ENCODE peak calls at places on chromosomes 2 and 18, in seven cellular contexts. I is testis, N is MM.1S, T is cardiac muscle cell, C is AG04450, U is left ventricle myocardium inferior, R is keratinocyte. Y is an unnamed sample.

GRCh38 chr2:217066510-217067270 is 206.8 kb upstream of the TNP1 start:
- DNase-seq in T (no peak), I (no peak), C (no peak), R (no peak), N (no peak), U (no peak), Y (no peak)

GRCh38 chr18:53261241-53261640 is 921.2 kb downstream of the DCC start:
- DNase-seq in R (no peak), U (no peak), C (no peak), T (no peak), N (no peak), I (no peak), Y (no peak)

GRCh38 chr2:147096671-147097070 is 748.2 kb upstream of the ACVR2A start:
- DNase-seq in N (no peak), T (peak; percentile 26), R (no peak), U (no peak), I (no peak), C (no peak), Y (no peak)

GRCh38 chr2:177538323-177538722 is 145.8 kb downstream of the AGPS start:
- DNase-seq in N (no peak), U (no peak), I (no peak), T (no peak), C (no peak), R (no peak), Y (no peak)

GRCh38 chr2:129771606-129772598 is 207.6 kb upstream of the RAB6C start:
- DNase-seq in N (no peak), I (no peak), C (no peak), R (no peak), T (no peak), U (no peak), Y (no peak)

GRCh38 chr2:55268288-55268906 is 634 bp downstream of the MTIF2 start:
- DNase-seq in U (no peak), T (no peak), R (no peak), C (no peak), I (no peak), N (peak; percentile 28), Y (no peak)

GRCh38 chr2:127618551-127618950 is 27.4 kb upstream of the GPR17 start:
- DNase-seq in N (no peak), I (no peak), U (no peak), C (no peak), R (no peak), T (no peak), Y (no peak)

GRCh38 chr18:55079481-55080350 is 120.5 kb upstream of the CCDC68 start:
- DNase-seq in I (no peak), U (no peak), T (no peak), R (no peak), N (no peak), C (no peak), Y (no peak)

GRCh38 chr2:33111002-33111446 is 164.3 kb downstream of the LTBP1 start:
- DNase-seq in I (no peak), U (no peak), T (peak; percentile 80), N (no peak), C (no peak), R (no peak), Y (no peak)

GRCh38 chr2:3605013-3605961 is 10.4 kb downstream of the COLEC11 start:
- DNase-seq in R (no peak), I (peak; percentile 67), C (no peak), U (no peak), N (no peak), T (no peak), Y (no peak)

GRCh38 chr2:167963899-167964649 is 283.3 kb downstream of the STK39 start:
- DNase-seq in T (no peak), R (no peak), I (no peak), U (no peak), N (no peak), C (no peak), Y (no peak)

GRCh38 chr2:167962436-167963226 is 284.8 kb downstream of the STK39 start:
- DNase-seq in U (no peak), R (no peak), N (no peak), C (no peak), T (no peak), I (no peak), Y (no peak)

GRCh38 chr2:167966367-167966766 is 281.0 kb downstream of the STK39 start:
- DNase-seq in N (no peak), I (no peak), T (no peak), R (no peak), C (no peak), U (no peak), Y (no peak)

GRCh38 chr2:167965907-167966306 is 281.5 kb downstream of the STK39 start:
- DNase-seq in U (no peak), C (no peak), I (no peak), R (no peak), T (no peak), N (no peak), Y (no peak)

GRCh38 chr2:167964650-167965404 is 282.6 kb downstream of the STK39 start:
- DNase-seq in I (no peak), U (no peak), T (peak; percentile 25), C (no peak), N (no peak), R (no peak), Y (no peak)
- TF ChIP-seq CTCF in I (no peak), U (peak; percentile 42), T (peak; percentile 33), C (peak; percentile 41), N (peak; percentile 40), R (no peak), Y (peak; percentile 24)

GRCh38 chr2:44936715-44937687 is 4.5 kb upstream of the SIX3 start:
- DNase-seq in R (no peak), U (no peak), C (no peak), I (no peak), T (no peak), N (no peak), Y (peak; percentile 35)
- H3K4me3 ChIP-seq in R (no peak overlapping the region), U (peak overlapping the region; percentile 56), C (no peak overlapping the region), I (no peak overlapping the region), T (no peak overlapping the region), N (no peak overlapping the region), Y (no peak overlapping the region)

GRCh38 chr2:241833101-241833937 is 24.3 kb downstream of the NEU4 start:
- DNase-seq in T (peak; percentile 83), R (no peak), I (peak; percentile 17), C (peak; percentile 15), N (no peak), U (no peak), Y (no peak)
- H3K9me3 ChIP-seq in T (no peaks in the 10 kb centered on the region), R (no peaks in the 10 kb centered on the region), I (no peaks in the 10 kb centered on the region), C (peaks cover 6% of the 10 kb centered on the region), N (no peaks in the 10 kb centered on the region), U (no peaks in the 10 kb centered on the region), Y (no peaks in the 10 kb centered on the region)

DNA sequence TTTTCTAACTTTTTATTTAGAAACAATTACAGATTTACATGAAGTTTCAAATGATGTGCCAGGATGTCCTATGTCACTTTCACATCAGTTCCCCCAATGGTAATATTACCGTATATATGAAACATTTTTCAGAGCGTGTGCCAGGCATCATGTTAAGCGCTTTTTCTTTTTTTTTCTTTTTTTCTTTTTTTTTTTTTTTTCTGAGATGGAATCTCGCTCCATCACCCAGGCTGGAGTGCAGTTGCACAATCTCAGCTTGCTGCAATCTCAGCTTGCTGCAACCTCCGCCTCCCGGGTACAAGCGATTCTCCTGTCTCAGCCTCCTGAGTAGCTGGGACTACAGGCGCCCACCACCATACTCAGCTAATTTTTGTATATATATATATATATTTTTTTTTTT is 5.6 kb upstream of the PPP4R1 start:
- DNase-seq in N (no peak), C (no peak), U (no peak), T (peak; percentile 66), I (no peak), R (no peak), Y (no peak)
- TF ChIP-seq CTCF in N (no peak), C (no peak), U (no peak), T (no peak), I (no peak), R (no peak), Y (no peak)

GRCh38 chr18:26230497-26230896 is 4.3 kb downstream of the TAF4B start:
- DNase-seq in C (no peak), U (no peak), I (no peak), N (no peak), R (no peak), T (no peak), Y (no peak)
- H3K4me3 ChIP-seq in C (no peak overlapping the region), U (no peak overlapping the region), I (no peak overlapping the region), N (no peak overlapping the region), R (no peak overlapping the region), T (no peak overlapping the region), Y (no peak overlapping the region)

GRCh38 chr2:22769497-22769896 is 615.5 kb upstream of the KLHL29 start:
- DNase-seq in N (no peak), U (no peak), C (no peak), R (no peak), I (no peak), T (no peak), Y (no peak)
- H3K9me3 ChIP-seq in N (no peaks in the 10 kb centered on the region), U (peaks cover 10% of the 10 kb centered on the region), C (no peaks in the 10 kb centered on the region), R (no peaks in the 10 kb centered on the region), I (no peaks in the 10 kb centered on the region), T (no peaks in the 10 kb centered on the region), Y (no peaks in the 10 kb centered on the region)

Y was measured in RWPE2.